ENCODE peak calls at places on chromosomes 11 and 22, in nine cellular contexts. O is transverse colon; U is endothelial cell of umbilical vein; Z is right cardiac atrium; G is upper lobe of right lung; C is CD4-positive, alpha-beta memory T cell; Y is uterus; I is esophagus squamous epithelium; P is mucosa of descending colon. Q is an unnamed sample.

GRCh38 chr22:44042822-44043221 is 18.7 kb downstream of the PARVB start:
- DNase-seq in O (no peak), Z (no peak), U (no peak), C (no peak), G (no peak), P (no peak), Y (no peak), I (no peak), Q (no peak)

GRCh38 chr11:8093931-8094575 is 13.0 kb downstream of the TUB start:
- DNase-seq in P (peak; percentile 59), I (no peak), C (no peak), Y (no peak), O (no peak), Z (no peak), G (no peak), U (no peak), Q (no peak)

GRCh38 chr11:57427692-57428082 is 766 bp upstream of the SLC43A3 start:
- DNase-seq in Z (peak; percentile 77), G (no peak), U (no peak), Y (peak; percentile 89), P (peak; percentile 55), O (peak; percentile 54), C (no peak), I (no peak), Q (no peak)

GRCh38 chr11:46894506-46894905 is 23.8 kb downstream of the LRP4 start:
- DNase-seq in I (no peak), Z (no peak), G (no peak), C (no peak), U (no peak), Y (no peak), P (no peak), O (no peak), Q (no peak)

GRCh38 chr11:77776455-77776854 is 44.1 kb downstream of the RSF1 start:
- DNase-seq in I (no peak), C (peak; percentile 18), Y (no peak), Z (no peak), O (no peak), G (no peak), U (peak; percentile 49), P (no peak), Q (peak; percentile 50)

GRCh38 chr11:28730336-28730735 is 622.1 kb downstream of the METTL15 start:
- DNase-seq in U (no peak), Y (no peak), P (no peak), I (no peak), O (no peak), C (no peak), G (no peak), Z (no peak), Q (peak; percentile 58)

GRCh38 chr22:20429254-20430100 is 8.1 kb downstream of the SCARF2 start:
- DNase-seq in P (peak; percentile 85), C (peak; percentile 77), U (no peak), O (peak; percentile 84), G (peak; percentile 86), I (no peak), Y (no peak), Z (no peak), Q (no peak)

GRCh38 chr11:102177974-102178631 is 67.9 kb downstream of the YAP1 start:
- DNase-seq in C (no peak), U (peak; percentile 88), G (no peak), Y (no peak), P (no peak), I (no peak), Z (no peak), O (no peak), Q (peak; percentile 88)

GRCh38 chr11:64244966-64245365 is 1.8 kb downstream of the PPP1R14B start:
- DNase-seq in Y (no peak), O (peak; percentile 19), U (no peak), I (no peak), P (peak; percentile 20), G (no peak), Z (no peak), C (no peak), Q (no peak)

GRCh38 chr11:103947566-103947919 is 88.9 kb upstream of the DDI1 start:
- DNase-seq in P (no peak), Z (peak; percentile 12), I (no peak), O (no peak), Y (no peak), C (no peak), G (no peak), U (peak; percentile 54), Q (no peak)

GRCh38 chr11:120064341-120064740 is 73.6 kb downstream of the TRIM29 start:
- DNase-seq in G (no peak), Z (no peak), Y (no peak), U (no peak), I (no peak), P (no peak), O (no peak), C (no peak), Q (no peak)

GRCh38 chr11:76588455-76589325 is 81.9 kb downstream of the LRRC32 start:
- DNase-seq in Y (no peak), G (peak; percentile 72), C (no peak), I (no peak), P (peak; percentile 62), Z (peak; percentile 80), U (peak; percentile 99), O (peak; percentile 57), Q (no peak)

GRCh38 chr11:112655386-112655785 is 305.8 kb upstream of the NCAM1 start:
- DNase-seq in I (peak; percentile 3), U (no peak), Z (peak; percentile 85), O (peak; percentile 32), P (peak; percentile 63), Y (peak; percentile 87), C (no peak), G (no peak), Q (no peak)

GRCh38 chr11:47051217-47051616 is 114.7 kb downstream of the CSTPP1 start:
- DNase-seq in Z (peak; percentile 25), U (no peak), I (no peak), Y (peak; percentile 21), O (no peak), C (no peak), G (no peak), P (no peak), Q (no peak)

GRCh38 chr22:31400023-31400397 is 606 bp downstream of the DRG1 start:
- DNase-seq in G (no peak), O (peak; percentile 7), Y (no peak), Z (no peak), C (no peak), I (no peak), U (no peak), P (no peak), Q (no peak)

GRCh38 chr22:11629661-11630385 is 3898.2 kb upstream of the OR11H1 start:
- DNase-seq in I (no peak), C (no peak), O (no peak), G (peak; percentile 66), Z (no peak), P (no peak), U (no peak), Y (no peak), Q (no peak)

GRCh38 chr22:29936186-29936585 is 53.2 kb downstream of the MTMR3 start:
- DNase-seq in U (peak; percentile 76), Y (no peak), P (no peak), G (no peak), O (no peak), I (no peak), C (no peak), Z (no peak), Q (no peak)

GRCh38 chr22:29934596-29934995 is 51.6 kb downstream of the MTMR3 start:
- DNase-seq in G (no peak), Y (no peak), I (no peak), P (no peak), Z (no peak), C (no peak), U (no peak), O (no peak), Q (no peak)

GRCh38 chr22:29933619-29934018 is 50.6 kb downstream of the MTMR3 start:
- DNase-seq in O (no peak), G (no peak), Y (no peak), C (no peak), Z (no peak), I (no peak), U (no peak), P (no peak), Q (no peak)

GRCh38 chr22:29940526-29940925 is 57.6 kb downstream of the MTMR3 start:
- DNase-seq in U (no peak), O (no peak), G (no peak), Z (no peak), Y (no peak), P (no peak), I (no peak), C (no peak), Q (no peak)

GRCh38 chr22:29938285-29938693 is 55.3 kb downstream of the MTMR3 start:
- DNase-seq in I (no peak), Z (no peak), O (no peak), U (no peak), Y (no peak), C (no peak), P (no peak), G (no peak), Q (peak; percentile 52)
- H3K9me3 ChIP-seq in I (no peaks in the 10 kb centered on the region), Z (no peaks in the 10 kb centered on the region), O (no peaks in the 10 kb centered on the region), U (no peaks in the 10 kb centered on the region), Y (no peaks in the 10 kb centered on the region), C (no peaks in the 10 kb centered on the region), P (no peaks in the 10 kb centered on the region), G (no peaks in the 10 kb centered on the region), Q (no peaks in the 10 kb centered on the region)

GRCh38 chr22:47294571-47294970 is 532.1 kb downstream of the TBC1D22A start:
- DNase-seq in P (no peak), C (no peak), Y (no peak), Z (no peak), O (no peak), U (no peak), G (no peak), I (no peak), Q (no peak)
- H3K9me3 ChIP-seq in P (no peaks in the 10 kb centered on the region), C (no peaks in the 10 kb centered on the region), Y (no peaks in the 10 kb centered on the region), Z (no peaks in the 10 kb centered on the region), O (no peaks in the 10 kb centered on the region), U (no peaks in the 10 kb centered on the region), G (no peaks in the 10 kb centered on the region), I (no peaks in the 10 kb centered on the region), Q (no peaks in the 10 kb centered on the region)

DNA sequence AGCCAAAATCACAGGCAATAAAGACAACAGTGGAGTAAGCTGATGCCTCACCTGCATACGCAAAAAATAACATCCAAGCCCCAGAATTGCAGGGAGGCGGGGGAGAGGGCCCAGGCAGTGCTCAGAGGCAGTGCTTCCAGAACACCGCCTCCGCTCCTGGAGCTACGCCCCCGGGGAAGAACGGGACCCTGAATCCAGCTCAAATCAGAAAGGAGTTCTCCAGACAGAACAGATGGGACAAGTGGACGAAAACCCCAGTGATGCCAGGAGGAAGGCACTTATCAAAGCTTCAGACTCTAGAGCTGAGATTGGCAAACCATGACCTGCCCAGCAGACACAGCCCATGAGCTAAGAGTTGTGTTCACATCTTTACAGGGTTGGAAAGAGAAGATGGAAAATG is 683.9 kb downstream of the TBC1D22A start:
- DNase-seq in G (no peak), U (no peak), C (no peak), P (no peak), Y (no peak), I (no peak), O (no peak), Z (no peak), Q (no peak)
- H3K9me3 ChIP-seq in G (no peaks in the 10 kb centered on the region), U (peaks cover 15% of the 10 kb centered on the region), C (no peaks in the 10 kb centered on the region), P (no peaks in the 10 kb centered on the region), Y (no peaks in the 10 kb centered on the region), I (no peaks in the 10 kb centered on the region), O (no peaks in the 10 kb centered on the region), Z (no peaks in the 10 kb centered on the region), Q (no peaks in the 10 kb centered on the region)

GRCh38 chr11:133776671-133777070 is 68.6 kb downstream of the SPATA19 start:
- DNase-seq in Z (no peak), P (no peak), I (no peak), Y (no peak), C (no peak), O (no peak), G (no peak), U (no peak), Q (no peak)

GRCh38 chr11:133782116-133782725 is 63.1 kb downstream of the SPATA19 start:
- DNase-seq in O (no peak), G (no peak), P (no peak), U (no peak), Z (no peak), Y (no peak), C (no peak), I (no peak), Q (no peak)

GRCh38 chr11:133778161-133778560 is 67.2 kb downstream of the SPATA19 start:
- DNase-seq in I (no peak), Z (no peak), Y (no peak), C (no peak), G (no peak), O (no peak), P (no peak), U (no peak), Q (no peak)
- H3K9me3 ChIP-seq in I (no peaks in the 10 kb centered on the region), Z (no peaks in the 10 kb centered on the region), Y (no peaks in the 10 kb centered on the region), C (no peaks in the 10 kb centered on the region), G (no peaks in the 10 kb centered on the region), O (no peaks in the 10 kb centered on the region), P (no peaks in the 10 kb centered on the region), U (peaks cover 5% of the 10 kb centered on the region), Q (peaks cover 18% of the 10 kb centered on the region)

Q was measured in A673.